ENCODE peak calls at places on chromosomes 16 and 17, in six cellular contexts. L is uterus; P is NCI-H1417; Q is stimulated activated CD4-positive, alpha-beta T cell treated with anti-CD3 and anti-CD28 coated beads, Interleukin-15, amount 100 ng/mL, for 1 hour; O is ELF-1; K is fibroblast of pulmonary artery. I is an unnamed sample.

GRCh38 chr17:9676742-9677387 is 31.5 kb downstream of the USP43 start:
- DNase-seq in L (no peak), P (no peak), Q (no peak), O (peak), K (no peak), I (no peak)

GRCh38 chr16:54282202-54282922 is 4.2 kb downstream of the IRX3 start:
- DNase-seq in L (no peak), P (no peak), Q (no peak), O (peak), K (peak), I (peak)

GRCh38 chr16:77660311-77660710 is 62.0 kb upstream of the NUDT7 start:
- DNase-seq in L (no peak), P (peak), Q (no peak), O (peak), K (peak), I (peak)

GRCh38 chr17:28532063-28532960 is 20.1 kb downstream of the UNC119 start:
- DNase-seq in L (no peak), P (no peak), Q (no peak), O (no peak), K (no peak), I (no peak)

GRCh38 chr17:49952209-49952911 is 16.6 kb upstream of the DLX4 start:
- DNase-seq in L (peak), P (peak), Q (peak), O (peak), K (peak), I (peak)

GRCh38 chr17:83178533-83179201 is 99.3 kb downstream of the METRNL start:
- DNase-seq in L (peak), P (no peak), Q (no peak), O (no peak), K (no peak), I (no peak)

GRCh38 chr17:17353625-17354484 is 50.7 kb downstream of the NT5M start:
- DNase-seq in L (peak), P (no peak), Q (no peak), O (no peak), K (no peak), I (no peak)

GRCh38 chr16:4379001-4379688 is 7.5 kb downstream of the VASN start:
- DNase-seq in L (no peak), P (no peak), Q (no peak), O (no peak), K (no peak), I (no peak)

GRCh38 chr17:77496831-77497577 is 356.2 kb downstream of the SEC14L1 start:
- DNase-seq in L (peak), P (no peak), Q (no peak), O (no peak), K (no peak), I (no peak)

GRCh38 chr17:18356624-18357023 is 6.7 kb downstream of the SHMT1 start:
- DNase-seq in L (peak), P (no peak), Q (no peak), O (no peak), K (peak), I (no peak)

GRCh38 chr16:87681990-87682570 is 79.8 kb downstream of the JPH3 start:
- DNase-seq in L (no peak), P (no peak), Q (no peak), O (no peak), K (peak), I (no peak)

GRCh38 chr16:4101421-4102275 is 14.6 kb downstream of the ADCY9 start:
- DNase-seq in L (no peak), P (no peak), Q (no peak), O (no peak), K (no peak), I (no peak)

GRCh38 chr16:56886826-56887225 is 21.8 kb downstream of the SLC12A3 start:
- DNase-seq in L (no peak), P (no peak), Q (no peak), O (no peak), K (no peak), I (no peak)

GRCh38 chr17:4342535-4342934 is 23.9 kb downstream of the UBE2G1 start:
- DNase-seq in L (no peak), P (no peak), Q (no peak), O (no peak), K (no peak), I (no peak)

GRCh38 chr17:21280081-21280518 is 4.4 kb upstream of the MAP2K3 start:
- DNase-seq in L (peak), P (peak), Q (peak), O (peak), K (peak), I (peak)

GRCh38 chr17:7419833-7420610 is at the start of gene SPEM1:
- DNase-seq in L (no peak), P (no peak), Q (no peak), O (no peak), K (no peak), I (peak)

GRCh38 chr17:43547659-43548256 is 1.6 kb upstream of the ETV4 start:
- DNase-seq in L (no peak), P (no peak), Q (no peak), O (no peak), K (no peak), I (no peak)

GRCh38 chr17:28889996-28890395 is 7.5 kb downstream of the FLOT2 start:
- DNase-seq in L (no peak), P (no peak), Q (no peak), O (no peak), K (no peak), I (no peak)

GRCh38 chr17:42598905-42599304 is 10.3 kb downstream of the RETREG3 start:
- DNase-seq in L (no peak), P (peak), Q (no peak), O (no peak), K (no peak), I (no peak)

GRCh38 chr17:10821770-10822169 is 16.1 kb downstream of the PIRT start:
- DNase-seq in L (no peak), P (no peak), Q (no peak), O (no peak), K (no peak), I (no peak)

GRCh38 chr17:1074886-1075665 is 78.1 kb downstream of the TIMM22 start:
- DNase-seq in L (no peak), P (peak), Q (no peak), O (no peak), K (no peak), I (no peak)

GRCh38 chr17:77602883-77603640 is 355.4 kb upstream of the TNRC6C start:
- DNase-seq in L (no peak), P (no peak), Q (no peak), O (no peak), K (no peak), I (peak)